ENCODE peak calls at places on chromosomes 12 and 14, in five cellular contexts. F is ovary, P is uterus, B is heart left ventricle, H is suprapubic skin. T is an unnamed sample. For H3K27me3 and H3K4me1, the result is how much of the 10 kb centered on the place peaks cover.

GRCh38 chr14:61656341-61656740 is 39.0 kb upstream of the HIF1A start:
- DNase-seq in B (no peak), H (no peak), F (no peak), P (no peak), T (no peak)

GRCh38 chr12:66011731-66012130 is 118.8 kb downstream of the LLPH start:
- DNase-seq in B (no peak), P (no peak), F (no peak), H (no peak), T (no peak)

GRCh38 chr14:101001311-101002069 is 98.0 kb upstream of the RTL1 start:
- DNase-seq in B (no peak), H (peak), P (no peak), F (no peak), T (no peak)

GRCh38 chr14:99534863-99535262 is 53.7 kb downstream of the CCNK start:
- DNase-seq in P (no peak), F (no peak), B (peak), H (no peak), T (no peak)

GRCh38 chr12:30013051-30013450 is 229.3 kb upstream of the TMTC1 start:
- DNase-seq in F (no peak), P (no peak), B (no peak), H (no peak), T (no peak)

GRCh38 chr12:124160102-124160501 is 134.8 kb upstream of the RFLNA start:
- DNase-seq in B (no peak), H (no peak), F (no peak), P (no peak), T (no peak)

GRCh38 chr12:74890237-74890599 is 319.4 kb downstream of the KCNC2 start:
- DNase-seq in B (no peak), P (no peak), H (no peak), F (no peak), T (no peak)

GRCh38 chr14:99316281-99317163 is 44.5 kb upstream of the BCL11B start:
- DNase-seq in H (no peak), F (no peak), B (no peak), P (no peak), T (no peak)

GRCh38 chr12:105977256-105978051 is 161.3 kb downstream of the NUAK1 start:
- DNase-seq in F (no peak), B (no peak), H (no peak), P (no peak), T (no peak)

GRCh38 chr14:69376439-69376838 is 21.7 kb downstream of the ERH start:
- DNase-seq in B (no peak), H (no peak), F (no peak), P (no peak), T (no peak)

GRCh38 chr12:96190403-96191170 is 3.6 kb upstream of the ELK3 start:
- DNase-seq in P (peak), B (no peak), H (no peak), F (no peak), T (no peak)

GRCh38 chr12:22505826-22506225 is 38.5 kb downstream of the C2CD5 start:
- DNase-seq in B (no peak), H (no peak), P (no peak), F (no peak), T (no peak)

GRCh38 chr14:64899958-64900357 is 14.3 kb upstream of the CHURC1 start:
- DNase-seq in H (no peak), F (no peak), P (no peak), B (no peak), T (no peak)

GRCh38 chr12:92136883-92137582 is 8.6 kb downstream of the BTG1 start:
- DNase-seq in B (no peak), F (no peak), P (no peak), H (no peak), T (no peak)

GRCh38 chr12:113683566-113683965 is 211.9 kb upstream of the LHX5 start:
- DNase-seq in P (no peak), F (no peak), B (no peak), H (no peak), T (no peak)

GRCh38 chr12:57240069-57240921 is 10.7 kb downstream of the STAC3 start:
- DNase-seq in H (peak), F (no peak), B (no peak), P (no peak), T (no peak)

GRCh38 chr12:94761559-94761958 is 111.2 kb upstream of the TMCC3 start:
- DNase-seq in H (no peak), B (no peak), F (no peak), P (no peak), T (no peak)

GRCh38 chr12:29743801-29744200 is 39.9 kb downstream of the TMTC1 start:
- DNase-seq in B (no peak), F (no peak), P (no peak), H (no peak), T (no peak)

GRCh38 chr14:94364964-94365363 is 23.4 kb downstream of the SERPINA1 start:
- DNase-seq in H (no peak), B (no peak), P (no peak), F (no peak), T (no peak)

GRCh38 chr12:120168337-120168736 is 26.2 kb downstream of the GCN1 start:
- DNase-seq in H (no peak), F (no peak), B (no peak), P (no peak), T (peak)

GRCh38 chr14:94028450-94028826 is 2.3 kb downstream of the OTUB2 start:
- DNase-seq in P (no peak), H (no peak), B (no peak), F (no peak), T (no peak)

GRCh38 chr14:71290960-71291466 is 383.8 kb downstream of the PCNX1 start:
- DNase-seq in P (no peak), H (no peak), B (no peak), F (no peak), T (no peak)

GRCh38 chr12:107514887-107515445 is 170.6 kb upstream of the PWP1 start:
- DNase-seq in B (no peak), P (no peak), H (no peak), F (no peak), T (no peak)

GRCh38 chr14:90398841-90399540 is 2.2 kb downstream of the CALM1 start:
- DNase-seq in P (no peak), B (no peak), H (no peak), F (no peak), T (no peak)

GRCh38 chr12:5135126-5135525 is 91.4 kb downstream of the KCNA5 start:
- DNase-seq in P (no peak), F (no peak), B (no peak), H (no peak), T (no peak)

GRCh38 chr12:11959117-11959823 is 111.5 kb upstream of the BCL2L14 start:
- DNase-seq in P (no peak), H (no peak), B (no peak), F (no peak), T (no peak)

GRCh38 chr12:2256915-2257314 is 204.1 kb downstream of the CACNA1C start:
- DNase-seq in B (no peak), H (no peak), P (no peak), F (no peak), T (no peak)

GRCh38 chr12:58105225-58106119 is 164.1 kb downstream of the ATP23 start:
- DNase-seq in P (no peak), B (no peak), H (no peak), F (no peak), T (no peak)

GRCh38 chr12:65968359-65968758 is 144.1 kb downstream of the HMGA2 start:
- DNase-seq in F (no peak), H (no peak), P (no peak), B (no peak), T (no peak)

GRCh38 chr14:94936411-94936892 is 166.5 kb upstream of the GSC start:
- DNase-seq in P (peak), F (peak), H (peak), B (peak), T (peak)

GRCh38 chr12:65911321-65911720 is 87.0 kb downstream of the HMGA2 start:
- DNase-seq in H (no peak), P (no peak), B (no peak), F (no peak), T (no peak)

GRCh38 chr12:92111256-92111655 is 34.4 kb downstream of the BTG1 start:
- DNase-seq in B (no peak), F (no peak), H (no peak), P (no peak), T (no peak)

GRCh38 chr14:34722723-34723545 is 8.5 kb upstream of the CFL2 start:
- DNase-seq in F (peak), P (peak), B (peak), H (no peak), T (no peak)

GRCh38 chr14:52089208-52089607 is 20.3 kb upstream of the NID2 start:
- DNase-seq in F (no peak), P (no peak), B (peak), H (no peak), T (no peak)
- H3K27ac ChIP-seq in F (no peak), P (no peak), B (no peak), H (no peak), T (no peak)

GRCh38 chr14:51039285-51039684 is 55.6 kb downstream of the TRIM9 start:
- DNase-seq in H (no peak), B (no peak), P (no peak), F (no peak), T (no peak)

GRCh38 chr14:51041117-51041531 is 53.8 kb downstream of the TRIM9 start:
- DNase-seq in P (no peak), B (no peak), F (no peak), H (no peak), T (no peak)

DNA sequence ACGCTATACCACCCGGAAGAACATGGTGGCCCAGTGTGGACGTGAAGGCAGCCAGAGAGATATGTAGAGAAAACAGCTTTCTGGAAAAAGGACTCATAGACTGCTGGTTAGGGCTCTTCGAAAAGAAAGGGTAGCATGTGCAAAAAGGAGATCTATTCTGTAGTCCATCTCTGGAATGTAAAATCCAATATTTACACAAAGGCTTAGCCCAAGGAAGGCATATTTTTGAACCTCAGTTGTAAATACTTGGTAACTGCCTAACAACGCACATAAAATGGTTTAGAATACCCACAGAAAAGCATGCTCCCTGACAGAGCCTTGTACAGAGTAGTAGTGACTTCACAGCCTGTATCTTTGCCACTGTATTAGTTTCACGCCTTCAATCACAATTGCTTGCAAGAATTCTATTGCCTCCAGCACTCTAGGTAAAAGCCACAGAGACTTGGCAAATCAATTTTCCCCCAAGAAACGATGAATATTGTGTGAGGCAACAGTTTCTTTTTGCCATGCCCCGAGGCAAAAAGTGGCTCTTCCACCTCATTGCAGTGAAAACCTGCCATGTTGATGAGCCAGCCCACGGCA is 59.2 kb downstream of the TRIM9 start:
- DNase-seq in H (no peak), P (no peak), B (no peak), F (no peak), T (no peak)
- H3K27me3 ChIP-seq in H (under half), P (under half), B (under half), F (under half), T (under half)

GRCh38 chr14:103718572-103718971 is 3.0 kb downstream of the ZFYVE21 start:
- DNase-seq in H (no peak), B (no peak), P (peak), F (no peak), T (no peak)

GRCh38 chr14:103716899-103717411 is 1.3 kb downstream of the ZFYVE21 start:
- DNase-seq in H (no peak), F (no peak), B (no peak), P (no peak), T (no peak)

GRCh38 chr14:103715052-103716000 is at the start of the genes XRCC3 and ZFYVE21:
- DNase-seq in B (peak), H (peak), F (peak), P (peak), T (peak)

GRCh38 chr14:103714063-103714724 is 1.1 kb downstream of the XRCC3 start:
- DNase-seq in H (no peak), B (no peak), F (no peak), P (no peak), T (no peak)

GRCh38 chr14:103716091-103716801 is 636 bp downstream of the ZFYVE21 start:
- DNase-seq in F (peak), B (peak), P (no peak), H (no peak), T (peak)
- H3K4me1 ChIP-seq in F (under half), B (half or more), P (under half), H (half or more), T (under half)

DNA sequence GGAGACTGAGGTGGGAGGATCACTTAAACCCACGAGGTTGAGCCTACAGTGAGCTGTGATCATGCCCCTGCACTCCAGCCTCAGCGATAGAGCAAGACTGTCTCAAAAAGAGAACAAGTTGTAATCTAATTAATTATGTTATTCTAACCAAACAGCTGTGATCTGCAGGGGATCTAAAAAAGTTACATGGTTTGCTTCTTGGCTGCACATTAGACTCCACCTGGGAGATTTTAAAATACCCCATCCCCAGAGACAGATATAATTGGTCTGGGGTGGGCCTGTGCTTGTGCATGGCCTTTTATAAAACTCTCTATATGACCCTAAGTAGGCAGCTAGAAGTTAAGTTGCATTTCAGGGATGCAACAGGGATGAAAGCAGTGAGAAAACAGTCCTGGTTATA is 76.7 kb downstream of the SCAF11 start:
- DNase-seq in F (no peak), H (no peak), B (no peak), P (no peak), T (no peak)
- H3K27ac ChIP-seq in F (no peak), H (no peak), B (no peak), P (no peak), T (no peak)

DNA sequence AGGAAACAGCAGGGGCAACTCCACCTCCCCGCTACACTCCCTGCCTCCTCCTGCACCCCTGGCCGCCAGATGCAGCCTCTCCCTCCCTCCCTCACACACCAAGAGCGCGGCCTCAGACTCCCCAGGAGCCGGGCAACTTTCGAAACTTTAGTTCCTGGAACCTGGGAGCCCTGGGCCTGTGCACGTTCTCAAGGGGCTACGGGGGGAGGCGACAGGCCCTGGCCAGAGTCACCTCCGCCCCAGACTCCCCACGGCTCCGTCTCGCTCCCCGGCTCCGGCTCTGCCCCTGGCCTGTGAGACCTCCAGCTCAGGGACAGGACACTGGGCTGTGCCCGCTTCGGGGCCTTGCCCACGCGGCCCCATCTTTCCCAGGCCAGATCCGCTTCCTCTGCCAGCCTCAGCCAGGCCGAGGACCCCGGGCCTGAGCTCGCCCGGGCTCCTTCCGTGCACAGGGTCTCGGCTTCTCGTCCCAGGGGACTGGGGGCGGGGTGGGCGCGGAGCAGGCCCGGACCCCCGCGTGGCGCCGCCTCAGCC is 5.5 kb downstream of the AMN start:
- DNase-seq in B (no peak), P (no peak), H (no peak), F (no peak), T (no peak)
- H3K27me3 ChIP-seq in B (half or more), P (under half), H (half or more), F (under half), T (under half)

DNA sequence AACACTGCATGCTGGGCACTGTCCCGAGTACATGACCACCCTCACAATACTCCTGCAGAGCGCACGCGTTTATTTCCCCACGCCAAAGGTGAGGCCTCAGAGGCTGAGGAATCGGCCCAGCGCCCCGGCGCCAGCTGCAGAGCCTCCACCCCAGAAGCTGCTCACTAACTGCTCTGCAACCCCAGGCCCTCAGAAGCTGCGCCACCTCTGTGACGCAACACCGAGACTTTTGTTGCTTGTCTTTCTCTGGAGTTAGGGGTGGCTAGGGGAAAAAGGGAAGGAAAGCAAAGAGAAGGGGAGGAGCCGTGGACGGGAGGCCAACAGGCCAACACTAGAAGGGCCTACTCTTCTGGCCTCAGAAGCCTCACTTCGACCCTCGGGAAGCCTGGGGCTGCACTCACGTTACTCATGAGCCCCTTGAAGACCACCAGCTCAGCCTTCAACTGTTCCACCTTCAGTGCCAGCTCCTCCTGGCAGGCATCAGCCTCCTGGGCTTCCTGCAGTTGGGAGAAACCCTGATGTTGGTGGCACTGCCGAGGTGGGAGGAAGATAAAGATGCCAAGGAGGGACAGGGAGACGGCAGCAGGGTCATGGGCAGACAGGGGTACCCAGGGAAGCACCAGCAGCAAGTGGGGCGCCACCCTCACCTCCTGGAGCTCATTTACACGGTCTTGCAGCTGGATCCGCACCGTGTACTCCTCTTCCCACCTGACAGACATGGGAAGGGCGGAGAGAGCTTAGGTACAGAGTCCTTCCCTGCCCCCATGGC is 5.4 kb downstream of the IFFO1 start:
- DNase-seq in P (no peak), F (no peak), B (no peak), H (no peak), T (no peak)
- H3K4me1 ChIP-seq in P (half or more), F (under half), B (half or more), H (half or more), T (under half)

T was measured in aorta.